ENCODE peak calls at places on chromosome 19, in six cellular contexts. One of them, this sample, is unnamed.

GRCh38 chr19:2500861-2501260 is 24.9 kb downstream of the GADD45B start:
- DNase-seq in CD8-positive, alpha-beta T cell: no peak
- DNase-seq in epithelial cell of esophagus: no peak
- DNase-seq in psoas muscle: no peak
- DNase-seq in posterior vena cava: no peak
- DNase-seq in neural progenitor cell: no peak
- DNase-seq in this sample: no peak

GRCh38 chr19:798415-799075 is 1.3 kb downstream of the PTBP1 start:
- DNase-seq in epithelial cell of esophagus: no peak
- DNase-seq in posterior vena cava: no peak
- DNase-seq in neural progenitor cell: peak; percentile 41
- DNase-seq in CD8-positive, alpha-beta T cell: peak; percentile 20
- DNase-seq in psoas muscle: peak; percentile 31
- DNase-seq in this sample: no peak

GRCh38 chr19:40054632-40055031 is 1.4 kb downstream of the ZNF780B start:
- DNase-seq in CD8-positive, alpha-beta T cell: no peak
- DNase-seq in psoas muscle: no peak
- DNase-seq in epithelial cell of esophagus: no peak
- DNase-seq in neural progenitor cell: no peak
- DNase-seq in posterior vena cava: no peak
- DNase-seq in this sample: peak; percentile 7

GRCh38 chr19:19257137-19257536 is 16.0 kb downstream of the TM6SF2 start:
- DNase-seq in CD8-positive, alpha-beta T cell: no peak
- DNase-seq in posterior vena cava: no peak
- DNase-seq in psoas muscle: no peak
- DNase-seq in epithelial cell of esophagus: no peak
- DNase-seq in neural progenitor cell: no peak
- DNase-seq in this sample: no peak

GRCh38 chr19:29525901-29526729 is at the start of gene VSTM2B:
- DNase-seq in neural progenitor cell: peak; percentile 73
- DNase-seq in psoas muscle: no peak
- DNase-seq in CD8-positive, alpha-beta T cell: no peak
- DNase-seq in posterior vena cava: peak; percentile 76
- DNase-seq in epithelial cell of esophagus: no peak
- DNase-seq in this sample: peak; percentile 54

GRCh38 chr19:40530091-40530901 is 46.4 kb upstream of the SHKBP1 start:
- DNase-seq in neural progenitor cell: peak; percentile 89
- DNase-seq in psoas muscle: no peak
- DNase-seq in posterior vena cava: no peak
- DNase-seq in CD8-positive, alpha-beta T cell: peak; percentile 22
- DNase-seq in epithelial cell of esophagus: no peak
- DNase-seq in this sample: peak; percentile 93

GRCh38 chr19:54189020-54189667 is at the start of gene MBOAT7:
- DNase-seq in CD8-positive, alpha-beta T cell: peak; percentile 65
- DNase-seq in neural progenitor cell: no peak
- DNase-seq in epithelial cell of esophagus: no peak
- DNase-seq in psoas muscle: no peak
- DNase-seq in posterior vena cava: no peak
- DNase-seq in this sample: no peak

GRCh38 chr19:36605101-36605838 is at the start of gene ZNF382:
- DNase-seq in neural progenitor cell: peak; percentile 83
- DNase-seq in CD8-positive, alpha-beta T cell: peak; percentile 86
- DNase-seq in posterior vena cava: peak; percentile 93
- DNase-seq in psoas muscle: peak; percentile 79
- DNase-seq in epithelial cell of esophagus: peak; percentile 51
- DNase-seq in this sample: peak; percentile 99

GRCh38 chr19:29679598-29680210 is 14.4 kb downstream of the PLEKHF1 start:
- DNase-seq in psoas muscle: no peak
- DNase-seq in CD8-positive, alpha-beta T cell: no peak
- DNase-seq in epithelial cell of esophagus: no peak
- DNase-seq in neural progenitor cell: no peak
- DNase-seq in posterior vena cava: peak; percentile 54
- DNase-seq in this sample: no peak

GRCh38 chr19:39937094-39937493 is 2.7 kb upstream of the FCGBP start:
- DNase-seq in neural progenitor cell: no peak
- DNase-seq in epithelial cell of esophagus: no peak
- DNase-seq in psoas muscle: no peak
- DNase-seq in CD8-positive, alpha-beta T cell: peak; percentile 46
- DNase-seq in posterior vena cava: no peak
- DNase-seq in this sample: no peak

GRCh38 chr19:3606690-3607289 is at the start of gene TBXA2R:
- DNase-seq in neural progenitor cell: peak; percentile 64
- DNase-seq in psoas muscle: peak; percentile 84
- DNase-seq in epithelial cell of esophagus: peak; percentile 44
- DNase-seq in posterior vena cava: peak; percentile 91
- DNase-seq in CD8-positive, alpha-beta T cell: peak; percentile 73
- DNase-seq in this sample: peak; percentile 96

GRCh38 chr19:17105548-17105947 is 30.0 kb downstream of the MYO9B start:
- DNase-seq in psoas muscle: no peak
- DNase-seq in posterior vena cava: no peak
- DNase-seq in CD8-positive, alpha-beta T cell: no peak
- DNase-seq in epithelial cell of esophagus: no peak
- DNase-seq in neural progenitor cell: no peak
- DNase-seq in this sample: no peak

GRCh38 chr19:46515879-46516350 is 20.2 kb upstream of the PNMA8B start:
- DNase-seq in neural progenitor cell: peak; percentile 57
- DNase-seq in epithelial cell of esophagus: peak; percentile 54
- DNase-seq in CD8-positive, alpha-beta T cell: no peak
- DNase-seq in posterior vena cava: no peak
- DNase-seq in psoas muscle: no peak
- DNase-seq in this sample: peak; percentile 77

GRCh38 chr19:5103061-5103701 is 134.3 kb downstream of the KDM4B start:
- DNase-seq in posterior vena cava: no peak
- DNase-seq in psoas muscle: peak; percentile 73
- DNase-seq in CD8-positive, alpha-beta T cell: no peak
- DNase-seq in epithelial cell of esophagus: no peak
- DNase-seq in neural progenitor cell: no peak
- DNase-seq in this sample: peak; percentile 94

GRCh38 chr19:45779231-45780145 is 2.8 kb downstream of the DMPK start:
- DNase-seq in posterior vena cava: peak; percentile 96
- DNase-seq in CD8-positive, alpha-beta T cell: peak; percentile 81
- DNase-seq in psoas muscle: peak; percentile 85
- DNase-seq in neural progenitor cell: peak; percentile 96
- DNase-seq in epithelial cell of esophagus: peak; percentile 96
- DNase-seq in this sample: peak; percentile 89

GRCh38 chr19:55461974-55462628 is 659 bp upstream of the ISOC2 start:
- DNase-seq in psoas muscle: no peak
- DNase-seq in epithelial cell of esophagus: peak; percentile 43
- DNase-seq in posterior vena cava: no peak
- DNase-seq in neural progenitor cell: no peak
- DNase-seq in CD8-positive, alpha-beta T cell: no peak
- DNase-seq in this sample: peak; percentile 73

GRCh38 chr19:588093-588742 is 1.5 kb upstream of the HCN2 start:
- DNase-seq in epithelial cell of esophagus: peak; percentile 82
- DNase-seq in psoas muscle: peak; percentile 61
- DNase-seq in CD8-positive, alpha-beta T cell: peak; percentile 67
- DNase-seq in neural progenitor cell: peak; percentile 89
- DNase-seq in posterior vena cava: peak; percentile 91
- DNase-seq in this sample: peak; percentile 92

GRCh38 chr19:37594982-37595382 is 306 bp downstream of the ZNF540 start:
- DNase-seq in psoas muscle: peak; percentile 71
- DNase-seq in epithelial cell of esophagus: peak; percentile 78
- DNase-seq in posterior vena cava: peak; percentile 93
- DNase-seq in neural progenitor cell: no peak
- DNase-seq in CD8-positive, alpha-beta T cell: peak; percentile 70
- DNase-seq in this sample: no peak

GRCh38 chr19:30512748-30513389 is 140.7 kb downstream of the ZNF536 start:
- DNase-seq in epithelial cell of esophagus: no peak
- DNase-seq in posterior vena cava: no peak
- DNase-seq in psoas muscle: no peak
- DNase-seq in neural progenitor cell: no peak
- DNase-seq in CD8-positive, alpha-beta T cell: no peak
- DNase-seq in this sample: peak; percentile 74

GRCh38 chr19:5997371-5997770 is 19.4 kb upstream of the RANBP3 start:
- DNase-seq in epithelial cell of esophagus: no peak
- DNase-seq in psoas muscle: no peak
- DNase-seq in neural progenitor cell: peak; percentile 53
- DNase-seq in posterior vena cava: no peak
- DNase-seq in CD8-positive, alpha-beta T cell: no peak
- DNase-seq in this sample: no peak

GRCh38 chr19:1992759-1993260 is 22.7 kb downstream of the BTBD2 start:
- DNase-seq in epithelial cell of esophagus: peak; percentile 26
- DNase-seq in neural progenitor cell: peak; percentile 37
- DNase-seq in CD8-positive, alpha-beta T cell: no peak
- DNase-seq in posterior vena cava: no peak
- DNase-seq in psoas muscle: no peak
- DNase-seq in this sample: peak; percentile 93

GRCh38 chr19:24055548-24055947 is 31.4 kb upstream of the ZNF254 start:
- DNase-seq in posterior vena cava: no peak
- DNase-seq in epithelial cell of esophagus: no peak
- DNase-seq in neural progenitor cell: no peak
- DNase-seq in CD8-positive, alpha-beta T cell: no peak
- DNase-seq in psoas muscle: no peak
- DNase-seq in this sample: no peak

GRCh38 chr19:2532252-2533071 is 56.5 kb downstream of the GADD45B start:
- DNase-seq in posterior vena cava: no peak
- DNase-seq in CD8-positive, alpha-beta T cell: no peak
- DNase-seq in psoas muscle: no peak
- DNase-seq in neural progenitor cell: no peak
- DNase-seq in epithelial cell of esophagus: peak; percentile 94
- DNase-seq in this sample: no peak

GRCh38 chr19:46373573-46374359 is 26.9 kb downstream of the PPP5C start:
- DNase-seq in CD8-positive, alpha-beta T cell: no peak
- DNase-seq in psoas muscle: peak; percentile 69
- DNase-seq in neural progenitor cell: peak; percentile 70
- DNase-seq in epithelial cell of esophagus: peak; percentile 99
- DNase-seq in posterior vena cava: peak; percentile 72
- DNase-seq in this sample: peak; percentile 80

GRCh38 chr19:8210660-8211101 is 1.5 kb downstream of the CERS4 start:
- DNase-seq in psoas muscle: no peak
- DNase-seq in neural progenitor cell: no peak
- DNase-seq in epithelial cell of esophagus: no peak
- DNase-seq in CD8-positive, alpha-beta T cell: no peak
- DNase-seq in posterior vena cava: no peak
- DNase-seq in this sample: no peak

GRCh38 chr19:40228863-40229262 is 2.4 kb upstream of the CCNP start:
- DNase-seq in neural progenitor cell: no peak
- DNase-seq in CD8-positive, alpha-beta T cell: no peak
- DNase-seq in psoas muscle: no peak
- DNase-seq in posterior vena cava: no peak
- DNase-seq in epithelial cell of esophagus: no peak
- DNase-seq in this sample: no peak

GRCh38 chr19:42693760-42694350 is 46.4 kb downstream of the PSG3 start:
- DNase-seq in CD8-positive, alpha-beta T cell: no peak
- DNase-seq in epithelial cell of esophagus: peak; percentile 77
- DNase-seq in psoas muscle: no peak
- DNase-seq in posterior vena cava: no peak
- DNase-seq in neural progenitor cell: no peak
- DNase-seq in this sample: peak; percentile 52

GRCh38 chr19:56199686-56200085 is 2.1 kb upstream of the ZSCAN5B start:
- DNase-seq in epithelial cell of esophagus: no peak
- DNase-seq in posterior vena cava: no peak
- DNase-seq in psoas muscle: no peak
- DNase-seq in CD8-positive, alpha-beta T cell: no peak
- DNase-seq in neural progenitor cell: no peak
- DNase-seq in this sample: no peak

GRCh38 chr19:49570138-49570856 is 10.1 kb downstream of the NOSIP start:
- DNase-seq in neural progenitor cell: peak; percentile 91
- DNase-seq in psoas muscle: no peak
- DNase-seq in epithelial cell of esophagus: peak; percentile 86
- DNase-seq in posterior vena cava: no peak
- DNase-seq in CD8-positive, alpha-beta T cell: peak; percentile 72
- DNase-seq in this sample: peak; percentile 86

GRCh38 chr19:6590458-6591319 is at the start of gene CD70:
- DNase-seq in CD8-positive, alpha-beta T cell: peak; percentile 42
- DNase-seq in posterior vena cava: no peak
- DNase-seq in neural progenitor cell: peak; percentile 80
- DNase-seq in epithelial cell of esophagus: peak; percentile 51
- DNase-seq in psoas muscle: peak; percentile 29
- DNase-seq in this sample: no peak

GRCh38 chr19:24029941-24030636 is 56.9 kb upstream of the ZNF254 start:
- DNase-seq in epithelial cell of esophagus: no peak
- DNase-seq in psoas muscle: no peak
- DNase-seq in CD8-positive, alpha-beta T cell: no peak
- DNase-seq in neural progenitor cell: no peak
- DNase-seq in posterior vena cava: no peak
- DNase-seq in this sample: no peak

GRCh38 chr19:55209430-55210119 is at the start of gene PTPRH:
- DNase-seq in neural progenitor cell: no peak
- DNase-seq in CD8-positive, alpha-beta T cell: no peak
- DNase-seq in posterior vena cava: no peak
- DNase-seq in epithelial cell of esophagus: no peak
- DNase-seq in psoas muscle: no peak
- DNase-seq in this sample: no peak

GRCh38 chr19:53813996-53814395 is 10.1 kb downstream of the NLRP12 start:
- DNase-seq in psoas muscle: no peak
- DNase-seq in epithelial cell of esophagus: no peak
- DNase-seq in posterior vena cava: no peak
- DNase-seq in neural progenitor cell: no peak
- DNase-seq in CD8-positive, alpha-beta T cell: no peak
- DNase-seq in this sample: no peak

GRCh38 chr19:18279266-18279515 is 2.2 kb downstream of the JUND start:
- DNase-seq in CD8-positive, alpha-beta T cell: no peak
- DNase-seq in psoas muscle: no peak
- DNase-seq in neural progenitor cell: no peak
- DNase-seq in epithelial cell of esophagus: no peak
- DNase-seq in posterior vena cava: no peak
- DNase-seq in this sample: no peak

GRCh38 chr19:2609389-2610116 is 92.9 kb downstream of the GNG7 start:
- DNase-seq in neural progenitor cell: no peak
- DNase-seq in posterior vena cava: peak; percentile 70
- DNase-seq in epithelial cell of esophagus: no peak
- DNase-seq in CD8-positive, alpha-beta T cell: no peak
- DNase-seq in psoas muscle: no peak
- DNase-seq in this sample: no peak

GRCh38 chr19:4337906-4338440 is 654 bp downstream of the STAP2 start:
- DNase-seq in epithelial cell of esophagus: peak; percentile 21
- DNase-seq in neural progenitor cell: peak; percentile 42
- DNase-seq in psoas muscle: no peak
- DNase-seq in posterior vena cava: no peak
- DNase-seq in CD8-positive, alpha-beta T cell: no peak
- DNase-seq in this sample: no peak

This sample was measured in SK-N-SH.